ENCODE peak calls at places on chromosomes 7 and 10, in six cellular contexts. K, S, J, V, R and Q are unnamed samples.

GRCh38 chr7:155280446-155281410 is 16.9 kb upstream of the INSIG1 start:
- DNase-seq in S (no peak), K (no peak), R (no peak), J (no peak), V (no peak), Q (no peak)

GRCh38 chr7:30136743-30137485 is 2.1 kb downstream of the MTURN start:
- DNase-seq in R (no peak), S (no peak), J (no peak), K (no peak), V (no peak), Q (no peak)

GRCh38 chr10:101207026-101207425 is 22.2 kb downstream of the LBX1 start:
- DNase-seq in K (no peak), R (no peak), J (no peak), S (no peak), V (no peak), Q (no peak)

GRCh38 chr7:44100458-44101303 is 3.5 kb upstream of the AEBP1 start:
- DNase-seq in R (no peak), J (no peak), K (no peak), V (no peak), S (peak; percentile 35), Q (no peak)

GRCh38 chr7:138575897-138576428 is 115.9 kb downstream of the TRIM24 start:
- DNase-seq in R (no peak), S (no peak), K (no peak), V (no peak), J (no peak), Q (no peak)

GRCh38 chr7:116227678-116228239 is 17.4 kb downstream of the TES start:
- DNase-seq in R (no peak), S (no peak), J (no peak), V (no peak), K (no peak), Q (no peak)

GRCh38 chr7:33926535-33926934 is 21.2 kb downstream of the BMPER start:
- DNase-seq in V (no peak), K (no peak), J (no peak), S (no peak), R (no peak), Q (no peak)

GRCh38 chr7:94297397-94297838 is 97.3 kb upstream of the COL1A2 start:
- DNase-seq in V (no peak), J (no peak), K (no peak), S (no peak), R (no peak), Q (no peak)

GRCh38 chr7:45696476-45696875 is 122.3 kb downstream of the ADCY1 start:
- DNase-seq in S (no peak), R (no peak), J (no peak), V (no peak), K (no peak), Q (no peak)

GRCh38 chr7:644381-645305 is 81.9 kb upstream of the DNAAF5 start:
- DNase-seq in V (no peak), K (no peak), S (no peak), R (no peak), J (no peak), Q (no peak)

GRCh38 chr7:132422502-132423101 is 153.7 kb downstream of the PLXNA4 start:
- DNase-seq in K (no peak), S (no peak), V (no peak), J (no peak), R (no peak), Q (no peak)

GRCh38 chr10:78139336-78139735 is 105.7 kb downstream of the RPS24 start:
- DNase-seq in J (no peak), R (no peak), V (peak; percentile 10), K (peak; percentile 6), S (no peak), Q (no peak)

GRCh38 chr10:114876602-114877300 is 55.2 kb downstream of the FHIP2A start:
- DNase-seq in J (no peak), R (peak; percentile 61), K (peak; percentile 66), V (peak; percentile 6), S (peak; percentile 45), Q (no peak)

GRCh38 chr7:76272142-76272541 is 30.3 kb upstream of the HSPB1 start:
- DNase-seq in J (no peak), R (no peak), V (no peak), K (no peak), S (no peak), Q (no peak)

GRCh38 chr10:29687411-29688160 is 52.8 kb upstream of the SVIL start:
- DNase-seq in J (no peak), V (no peak), R (no peak), S (no peak), K (no peak), Q (no peak)

GRCh38 chr7:66757939-66758338 is 17.4 kb downstream of the RABGEF1 start:
- DNase-seq in J (no peak), K (no peak), V (no peak), R (no peak), S (no peak), Q (no peak)

GRCh38 chr7:17340655-17341054 is 42.2 kb downstream of the AHR start:
- DNase-seq in R (no peak), J (no peak), K (no peak), S (no peak), V (no peak), Q (no peak)

GRCh38 chr10:38112159-38112558 is 18.0 kb downstream of the ZNF37A start:
- DNase-seq in K (no peak), S (no peak), J (no peak), V (no peak), R (no peak), Q (no peak)

GRCh38 chr10:112361951-112362770 is 11.8 kb upstream of the ACSL5 start:
- DNase-seq in K (peak; percentile 23), S (no peak), R (no peak), V (no peak), J (no peak), Q (no peak)

GRCh38 chr10:24494777-24495176 is 228.9 kb downstream of the ARHGAP21 start:
- DNase-seq in S (no peak), R (no peak), K (no peak), J (no peak), V (no peak), Q (no peak)

GRCh38 chr7:820341-820740 is 11.9 kb upstream of the SUN1 start:
- DNase-seq in S (no peak), K (no peak), R (no peak), J (no peak), V (no peak), Q (no peak)

GRCh38 chr10:47423476-47423875 is 39.4 kb upstream of the ZNF488 start:
- DNase-seq in J (no peak), K (no peak), S (no peak), V (no peak), R (no peak), Q (no peak)

GRCh38 chr10:125692932-125693847 is 10.2 kb upstream of the TEX36 start:
- DNase-seq in S (no peak), K (no peak), R (no peak), J (no peak), V (no peak), Q (no peak)

GRCh38 chr7:73703985-73704639 is 15.4 kb downstream of the STX1A start:
- DNase-seq in K (peak; percentile 15), J (no peak), S (peak; percentile 37), R (peak; percentile 70), V (no peak), Q (no peak)